ENCODE peak calls at places on chromosomes 2 and 18, in ten cellular contexts. One of them, this sample, is unnamed.

GRCh38 chr2:1622521-1623200 is 121.7 kb downstream of the PXDN start:
- DNase-seq in B cell: peak
- DNase-seq in SW480: no peak
- DNase-seq in dermis microvascular lymphatic vessel endothelial cell: no peak
- DNase-seq in stimulated activated CD4-positive, alpha-beta T cell treated with anti-CD3 and anti-CD28 coated beads, Interleukin-1b, Interleukin-23, amount 100 ng/mL, for 4 hours: no peak
- DNase-seq in kidney epithelial cell: no peak
- DNase-seq in NCI-H1092 treated with DMSO at 0.1 percent for 48 hours: no peak
- DNase-seq in AG20443: no peak
- DNase-seq in RWPE1: no peak
- DNase-seq in astrocyte of the cerebellum: no peak
- DNase-seq in this sample: no peak

GRCh38 chr2:45825001-45825651 is 173.7 kb downstream of the PRKCE start:
- DNase-seq in B cell: no peak
- DNase-seq in SW480: no peak
- DNase-seq in dermis microvascular lymphatic vessel endothelial cell: no peak
- DNase-seq in stimulated activated CD4-positive, alpha-beta T cell treated with anti-CD3 and anti-CD28 coated beads, Interleukin-1b, Interleukin-23, amount 100 ng/mL, for 4 hours: no peak
- DNase-seq in kidney epithelial cell: peak
- DNase-seq in NCI-H1092 treated with DMSO at 0.1 percent for 48 hours: no peak
- DNase-seq in AG20443: no peak
- DNase-seq in RWPE1: no peak
- DNase-seq in astrocyte of the cerebellum: peak
- DNase-seq in this sample: no peak

GRCh38 chr18:75226301-75226955 is 15.8 kb downstream of the TSHZ1 start:
- DNase-seq in B cell: no peak
- DNase-seq in SW480: no peak
- DNase-seq in dermis microvascular lymphatic vessel endothelial cell: no peak
- DNase-seq in stimulated activated CD4-positive, alpha-beta T cell treated with anti-CD3 and anti-CD28 coated beads, Interleukin-1b, Interleukin-23, amount 100 ng/mL, for 4 hours: no peak
- DNase-seq in kidney epithelial cell: no peak
- DNase-seq in NCI-H1092 treated with DMSO at 0.1 percent for 48 hours: no peak
- DNase-seq in AG20443: no peak
- DNase-seq in RWPE1: no peak
- DNase-seq in astrocyte of the cerebellum: no peak
- DNase-seq in this sample: no peak

GRCh38 chr2:219002395-219003266 is 9.4 kb upstream of the CRYBA2 start:
- DNase-seq in B cell: no peak
- DNase-seq in SW480: peak
- DNase-seq in dermis microvascular lymphatic vessel endothelial cell: no peak
- DNase-seq in stimulated activated CD4-positive, alpha-beta T cell treated with anti-CD3 and anti-CD28 coated beads, Interleukin-1b, Interleukin-23, amount 100 ng/mL, for 4 hours: no peak
- DNase-seq in kidney epithelial cell: no peak
- DNase-seq in NCI-H1092 treated with DMSO at 0.1 percent for 48 hours: peak
- DNase-seq in AG20443: peak
- DNase-seq in RWPE1: no peak
- DNase-seq in astrocyte of the cerebellum: no peak
- DNase-seq in this sample: no peak

GRCh38 chr2:9250498-9251153 is 44.0 kb downstream of the ASAP2 start:
- DNase-seq in B cell: peak
- DNase-seq in SW480: no peak
- DNase-seq in dermis microvascular lymphatic vessel endothelial cell: no peak
- DNase-seq in stimulated activated CD4-positive, alpha-beta T cell treated with anti-CD3 and anti-CD28 coated beads, Interleukin-1b, Interleukin-23, amount 100 ng/mL, for 4 hours: no peak
- DNase-seq in kidney epithelial cell: no peak
- DNase-seq in NCI-H1092 treated with DMSO at 0.1 percent for 48 hours: no peak
- DNase-seq in AG20443: no peak
- DNase-seq in RWPE1: no peak
- DNase-seq in astrocyte of the cerebellum: no peak
- DNase-seq in this sample: peak

GRCh38 chr18:79195716-79196683 is 126.8 kb downstream of the ATP9B start:
- DNase-seq in B cell: no peak
- DNase-seq in SW480: no peak
- DNase-seq in dermis microvascular lymphatic vessel endothelial cell: no peak
- DNase-seq in stimulated activated CD4-positive, alpha-beta T cell treated with anti-CD3 and anti-CD28 coated beads, Interleukin-1b, Interleukin-23, amount 100 ng/mL, for 4 hours: no peak
- DNase-seq in kidney epithelial cell: no peak
- DNase-seq in NCI-H1092 treated with DMSO at 0.1 percent for 48 hours: peak
- DNase-seq in AG20443: no peak
- DNase-seq in RWPE1: no peak
- DNase-seq in astrocyte of the cerebellum: no peak
- DNase-seq in this sample: no peak

GRCh38 chr2:149339324-149339723 is 8.9 kb downstream of the LYPD6 start:
- DNase-seq in B cell: no peak
- DNase-seq in SW480: no peak
- DNase-seq in dermis microvascular lymphatic vessel endothelial cell: no peak
- DNase-seq in stimulated activated CD4-positive, alpha-beta T cell treated with anti-CD3 and anti-CD28 coated beads, Interleukin-1b, Interleukin-23, amount 100 ng/mL, for 4 hours: no peak
- DNase-seq in kidney epithelial cell: no peak
- DNase-seq in NCI-H1092 treated with DMSO at 0.1 percent for 48 hours: no peak
- DNase-seq in AG20443: no peak
- DNase-seq in RWPE1: no peak
- DNase-seq in astrocyte of the cerebellum: no peak
- DNase-seq in this sample: no peak

GRCh38 chr18:67342159-67342558 is 174.4 kb downstream of the DSEL start:
- DNase-seq in B cell: no peak
- DNase-seq in SW480: no peak
- DNase-seq in dermis microvascular lymphatic vessel endothelial cell: no peak
- DNase-seq in stimulated activated CD4-positive, alpha-beta T cell treated with anti-CD3 and anti-CD28 coated beads, Interleukin-1b, Interleukin-23, amount 100 ng/mL, for 4 hours: no peak
- DNase-seq in kidney epithelial cell: no peak
- DNase-seq in NCI-H1092 treated with DMSO at 0.1 percent for 48 hours: no peak
- DNase-seq in AG20443: no peak
- DNase-seq in RWPE1: no peak
- DNase-seq in astrocyte of the cerebellum: no peak
- DNase-seq in this sample: no peak

GRCh38 chr2:95372845-95373244 is 29.7 kb upstream of the FAHD2A start:
- DNase-seq in B cell: no peak
- DNase-seq in SW480: no peak
- DNase-seq in dermis microvascular lymphatic vessel endothelial cell: no peak
- DNase-seq in stimulated activated CD4-positive, alpha-beta T cell treated with anti-CD3 and anti-CD28 coated beads, Interleukin-1b, Interleukin-23, amount 100 ng/mL, for 4 hours: no peak
- DNase-seq in kidney epithelial cell: no peak
- DNase-seq in NCI-H1092 treated with DMSO at 0.1 percent for 48 hours: no peak
- DNase-seq in AG20443: no peak
- DNase-seq in RWPE1: no peak
- DNase-seq in astrocyte of the cerebellum: no peak
- DNase-seq in this sample: no peak

GRCh38 chr2:47422016-47422415 is 19.1 kb downstream of the MSH2 start:
- DNase-seq in B cell: no peak
- DNase-seq in SW480: no peak
- DNase-seq in dermis microvascular lymphatic vessel endothelial cell: no peak
- DNase-seq in stimulated activated CD4-positive, alpha-beta T cell treated with anti-CD3 and anti-CD28 coated beads, Interleukin-1b, Interleukin-23, amount 100 ng/mL, for 4 hours: no peak
- DNase-seq in kidney epithelial cell: no peak
- DNase-seq in NCI-H1092 treated with DMSO at 0.1 percent for 48 hours: no peak
- DNase-seq in AG20443: no peak
- DNase-seq in RWPE1: no peak
- DNase-seq in astrocyte of the cerebellum: no peak
- DNase-seq in this sample: no peak

GRCh38 chr2:241842620-241843211 is 16.0 kb downstream of the PDCD1 start:
- DNase-seq in B cell: peak
- DNase-seq in SW480: no peak
- DNase-seq in dermis microvascular lymphatic vessel endothelial cell: no peak
- DNase-seq in stimulated activated CD4-positive, alpha-beta T cell treated with anti-CD3 and anti-CD28 coated beads, Interleukin-1b, Interleukin-23, amount 100 ng/mL, for 4 hours: no peak
- DNase-seq in kidney epithelial cell: no peak
- DNase-seq in NCI-H1092 treated with DMSO at 0.1 percent for 48 hours: no peak
- DNase-seq in AG20443: peak
- DNase-seq in RWPE1: no peak
- DNase-seq in astrocyte of the cerebellum: no peak
- DNase-seq in this sample: no peak

GRCh38 chr18:10301831-10302483 is 152.5 kb upstream of the APCDD1 start:
- DNase-seq in B cell: no peak
- DNase-seq in SW480: no peak
- DNase-seq in dermis microvascular lymphatic vessel endothelial cell: no peak
- DNase-seq in stimulated activated CD4-positive, alpha-beta T cell treated with anti-CD3 and anti-CD28 coated beads, Interleukin-1b, Interleukin-23, amount 100 ng/mL, for 4 hours: no peak
- DNase-seq in kidney epithelial cell: no peak
- DNase-seq in NCI-H1092 treated with DMSO at 0.1 percent for 48 hours: no peak
- DNase-seq in AG20443: no peak
- DNase-seq in RWPE1: no peak
- DNase-seq in astrocyte of the cerebellum: no peak
- DNase-seq in this sample: no peak

GRCh38 chr18:50582500-50582899 is 22.6 kb downstream of the MAPK4 start:
- DNase-seq in B cell: no peak
- DNase-seq in SW480: no peak
- DNase-seq in dermis microvascular lymphatic vessel endothelial cell: no peak
- DNase-seq in stimulated activated CD4-positive, alpha-beta T cell treated with anti-CD3 and anti-CD28 coated beads, Interleukin-1b, Interleukin-23, amount 100 ng/mL, for 4 hours: no peak
- DNase-seq in kidney epithelial cell: no peak
- DNase-seq in NCI-H1092 treated with DMSO at 0.1 percent for 48 hours: no peak
- DNase-seq in AG20443: no peak
- DNase-seq in RWPE1: no peak
- DNase-seq in astrocyte of the cerebellum: no peak
- DNase-seq in this sample: no peak

GRCh38 chr2:144456680-144457079 is 63.2 kb downstream of the ZEB2 start:
- DNase-seq in B cell: no peak
- DNase-seq in SW480: no peak
- DNase-seq in dermis microvascular lymphatic vessel endothelial cell: no peak
- DNase-seq in stimulated activated CD4-positive, alpha-beta T cell treated with anti-CD3 and anti-CD28 coated beads, Interleukin-1b, Interleukin-23, amount 100 ng/mL, for 4 hours: no peak
- DNase-seq in kidney epithelial cell: peak
- DNase-seq in NCI-H1092 treated with DMSO at 0.1 percent for 48 hours: no peak
- DNase-seq in AG20443: peak
- DNase-seq in RWPE1: peak
- DNase-seq in astrocyte of the cerebellum: peak
- DNase-seq in this sample: peak

GRCh38 chr2:166125557-166125956 is 2.3 kb downstream of the SCN1A start:
- DNase-seq in B cell: no peak
- DNase-seq in SW480: no peak
- DNase-seq in dermis microvascular lymphatic vessel endothelial cell: no peak
- DNase-seq in stimulated activated CD4-positive, alpha-beta T cell treated with anti-CD3 and anti-CD28 coated beads, Interleukin-1b, Interleukin-23, amount 100 ng/mL, for 4 hours: no peak
- DNase-seq in kidney epithelial cell: no peak
- DNase-seq in NCI-H1092 treated with DMSO at 0.1 percent for 48 hours: no peak
- DNase-seq in AG20443: no peak
- DNase-seq in RWPE1: no peak
- DNase-seq in astrocyte of the cerebellum: no peak
- DNase-seq in this sample: no peak

GRCh38 chr18:48345596-48345995 is 63.6 kb downstream of the ZBTB7C start:
- DNase-seq in B cell: no peak
- DNase-seq in SW480: no peak
- DNase-seq in dermis microvascular lymphatic vessel endothelial cell: no peak
- DNase-seq in stimulated activated CD4-positive, alpha-beta T cell treated with anti-CD3 and anti-CD28 coated beads, Interleukin-1b, Interleukin-23, amount 100 ng/mL, for 4 hours: no peak
- DNase-seq in kidney epithelial cell: no peak
- DNase-seq in NCI-H1092 treated with DMSO at 0.1 percent for 48 hours: no peak
- DNase-seq in AG20443: peak
- DNase-seq in RWPE1: peak
- DNase-seq in astrocyte of the cerebellum: no peak
- DNase-seq in this sample: no peak

GRCh38 chr2:200575957-200576356 is 9.9 kb upstream of the AOX1 start:
- DNase-seq in B cell: no peak
- DNase-seq in SW480: no peak
- DNase-seq in dermis microvascular lymphatic vessel endothelial cell: no peak
- DNase-seq in stimulated activated CD4-positive, alpha-beta T cell treated with anti-CD3 and anti-CD28 coated beads, Interleukin-1b, Interleukin-23, amount 100 ng/mL, for 4 hours: no peak
- DNase-seq in kidney epithelial cell: no peak
- DNase-seq in NCI-H1092 treated with DMSO at 0.1 percent for 48 hours: no peak
- DNase-seq in AG20443: peak
- DNase-seq in RWPE1: peak
- DNase-seq in astrocyte of the cerebellum: no peak
- DNase-seq in this sample: no peak

GRCh38 chr2:121736140-121736461 is 574 bp downstream of the NIFK start:
- DNase-seq in B cell: no peak
- DNase-seq in SW480: no peak
- DNase-seq in dermis microvascular lymphatic vessel endothelial cell: no peak
- DNase-seq in stimulated activated CD4-positive, alpha-beta T cell treated with anti-CD3 and anti-CD28 coated beads, Interleukin-1b, Interleukin-23, amount 100 ng/mL, for 4 hours: no peak
- DNase-seq in kidney epithelial cell: no peak
- DNase-seq in NCI-H1092 treated with DMSO at 0.1 percent for 48 hours: no peak
- DNase-seq in AG20443: no peak
- DNase-seq in RWPE1: no peak
- DNase-seq in astrocyte of the cerebellum: no peak
- DNase-seq in this sample: no peak

GRCh38 chr2:219638217-219638947 is 11.0 kb downstream of the SLC4A3 start:
- DNase-seq in B cell: peak
- DNase-seq in SW480: peak
- DNase-seq in dermis microvascular lymphatic vessel endothelial cell: no peak
- DNase-seq in stimulated activated CD4-positive, alpha-beta T cell treated with anti-CD3 and anti-CD28 coated beads, Interleukin-1b, Interleukin-23, amount 100 ng/mL, for 4 hours: no peak
- DNase-seq in kidney epithelial cell: no peak
- DNase-seq in NCI-H1092 treated with DMSO at 0.1 percent for 48 hours: no peak
- DNase-seq in AG20443: no peak
- DNase-seq in RWPE1: peak
- DNase-seq in astrocyte of the cerebellum: no peak
- DNase-seq in this sample: no peak

GRCh38 chr2:28565720-28566295 is 69.9 kb downstream of the PLB1 start:
- DNase-seq in B cell: no peak
- DNase-seq in SW480: no peak
- DNase-seq in dermis microvascular lymphatic vessel endothelial cell: no peak
- DNase-seq in stimulated activated CD4-positive, alpha-beta T cell treated with anti-CD3 and anti-CD28 coated beads, Interleukin-1b, Interleukin-23, amount 100 ng/mL, for 4 hours: no peak
- DNase-seq in kidney epithelial cell: no peak
- DNase-seq in NCI-H1092 treated with DMSO at 0.1 percent for 48 hours: no peak
- DNase-seq in AG20443: no peak
- DNase-seq in RWPE1: peak
- DNase-seq in astrocyte of the cerebellum: no peak
- DNase-seq in this sample: peak

GRCh38 chr2:72779495-72779894 is 46.3 kb downstream of the EXOC6B start:
- DNase-seq in B cell: no peak
- DNase-seq in SW480: no peak
- DNase-seq in dermis microvascular lymphatic vessel endothelial cell: no peak
- DNase-seq in stimulated activated CD4-positive, alpha-beta T cell treated with anti-CD3 and anti-CD28 coated beads, Interleukin-1b, Interleukin-23, amount 100 ng/mL, for 4 hours: no peak
- DNase-seq in kidney epithelial cell: no peak
- DNase-seq in NCI-H1092 treated with DMSO at 0.1 percent for 48 hours: no peak
- DNase-seq in AG20443: no peak
- DNase-seq in RWPE1: no peak
- DNase-seq in astrocyte of the cerebellum: no peak
- DNase-seq in this sample: no peak

This sample was measured in foreskin keratinocyte.